ENCODE peak calls at places on chromosome 6, in nine cellular contexts. One of them, this sample, is unnamed.

GRCh38 chr6:138659998-138660397 is 113.6 kb upstream of the CCDC28A start:
- DNase-seq in body of pancreas: no peak
- DNase-seq in CD8-positive, alpha-beta T cell: no peak
- DNase-seq in dorsolateral prefrontal cortex: no peak
- DNase-seq in esophagus squamous epithelium: no peak
- DNase-seq in T-cell: no peak
- DNase-seq in cardiac fibroblast: no peak
- DNase-seq in prostate gland: no peak
- DNase-seq in NCI-H69: no peak
- DNase-seq in this sample: no peak

GRCh38 chr6:16901777-16902176 is 140.5 kb upstream of the ATXN1 start:
- DNase-seq in dorsolateral prefrontal cortex: peak
- DNase-seq in prostate gland: peak
- DNase-seq in esophagus squamous epithelium: no peak
- DNase-seq in body of pancreas: peak
- DNase-seq in CD8-positive, alpha-beta T cell: no peak
- DNase-seq in NCI-H69: peak
- DNase-seq in T-cell: no peak
- DNase-seq in cardiac fibroblast: peak
- DNase-seq in this sample: no peak

GRCh38 chr6:111667921-111668320 is 62.2 kb upstream of the TRAF3IP2 start:
- DNase-seq in cardiac fibroblast: no peak
- DNase-seq in dorsolateral prefrontal cortex: no peak
- DNase-seq in body of pancreas: no peak
- DNase-seq in CD8-positive, alpha-beta T cell: no peak
- DNase-seq in esophagus squamous epithelium: no peak
- DNase-seq in T-cell: no peak
- DNase-seq in NCI-H69: no peak
- DNase-seq in prostate gland: no peak
- DNase-seq in this sample: no peak

GRCh38 chr6:6455272-6455671 is 133.2 kb upstream of the LY86 start:
- DNase-seq in NCI-H69: no peak
- DNase-seq in T-cell: no peak
- DNase-seq in dorsolateral prefrontal cortex: no peak
- DNase-seq in body of pancreas: no peak
- DNase-seq in esophagus squamous epithelium: no peak
- DNase-seq in cardiac fibroblast: no peak
- DNase-seq in prostate gland: no peak
- DNase-seq in CD8-positive, alpha-beta T cell: no peak
- DNase-seq in this sample: no peak

GRCh38 chr6:159172066-159172465 is 2.9 kb downstream of the FNDC1 start:
- DNase-seq in CD8-positive, alpha-beta T cell: no peak
- DNase-seq in T-cell: no peak
- DNase-seq in dorsolateral prefrontal cortex: no peak
- DNase-seq in body of pancreas: no peak
- DNase-seq in esophagus squamous epithelium: no peak
- DNase-seq in cardiac fibroblast: peak
- DNase-seq in NCI-H69: no peak
- DNase-seq in prostate gland: no peak
- DNase-seq in this sample: no peak

GRCh38 chr6:163670283-163670682 is 255.8 kb downstream of the QKI start:
- DNase-seq in NCI-H69: peak
- DNase-seq in cardiac fibroblast: no peak
- DNase-seq in body of pancreas: no peak
- DNase-seq in esophagus squamous epithelium: no peak
- DNase-seq in CD8-positive, alpha-beta T cell: no peak
- DNase-seq in prostate gland: no peak
- DNase-seq in dorsolateral prefrontal cortex: no peak
- DNase-seq in T-cell: no peak
- DNase-seq in this sample: no peak

GRCh38 chr6:155316419-155316818 is 2.1 kb upstream of the TFB1M start:
- DNase-seq in CD8-positive, alpha-beta T cell: no peak
- DNase-seq in T-cell: no peak
- DNase-seq in esophagus squamous epithelium: no peak
- DNase-seq in dorsolateral prefrontal cortex: no peak
- DNase-seq in cardiac fibroblast: no peak
- DNase-seq in prostate gland: no peak
- DNase-seq in body of pancreas: no peak
- DNase-seq in NCI-H69: peak
- DNase-seq in this sample: no peak

GRCh38 chr6:18674346-18674745 is 287.2 kb downstream of the RNF144B start:
- DNase-seq in CD8-positive, alpha-beta T cell: no peak
- DNase-seq in body of pancreas: no peak
- DNase-seq in cardiac fibroblast: no peak
- DNase-seq in NCI-H69: no peak
- DNase-seq in dorsolateral prefrontal cortex: no peak
- DNase-seq in T-cell: no peak
- DNase-seq in prostate gland: no peak
- DNase-seq in esophagus squamous epithelium: no peak
- DNase-seq in this sample: no peak

GRCh38 chr6:22320750-22321149 is 23.9 kb upstream of the PRL start:
- DNase-seq in esophagus squamous epithelium: no peak
- DNase-seq in cardiac fibroblast: peak
- DNase-seq in CD8-positive, alpha-beta T cell: no peak
- DNase-seq in T-cell: no peak
- DNase-seq in dorsolateral prefrontal cortex: no peak
- DNase-seq in prostate gland: no peak
- DNase-seq in NCI-H69: no peak
- DNase-seq in body of pancreas: no peak
- DNase-seq in this sample: no peak

GRCh38 chr6:98530732-98531131 is 303.6 kb upstream of the POU3F2 start:
- DNase-seq in body of pancreas: no peak
- DNase-seq in NCI-H69: no peak
- DNase-seq in esophagus squamous epithelium: no peak
- DNase-seq in prostate gland: no peak
- DNase-seq in dorsolateral prefrontal cortex: no peak
- DNase-seq in T-cell: no peak
- DNase-seq in cardiac fibroblast: no peak
- DNase-seq in CD8-positive, alpha-beta T cell: no peak
- DNase-seq in this sample: no peak

GRCh38 chr6:28673800-28674671 is 148.4 kb downstream of the GPX5 start:
- DNase-seq in CD8-positive, alpha-beta T cell: no peak
- DNase-seq in dorsolateral prefrontal cortex: peak
- DNase-seq in body of pancreas: peak
- DNase-seq in T-cell: no peak
- DNase-seq in esophagus squamous epithelium: no peak
- DNase-seq in cardiac fibroblast: peak
- DNase-seq in prostate gland: no peak
- DNase-seq in NCI-H69: peak
- DNase-seq in this sample: no peak

GRCh38 chr6:148905901-148906300 is 159.1 kb downstream of the UST start:
- DNase-seq in T-cell: no peak
- DNase-seq in cardiac fibroblast: no peak
- DNase-seq in CD8-positive, alpha-beta T cell: no peak
- DNase-seq in prostate gland: no peak
- DNase-seq in dorsolateral prefrontal cortex: no peak
- DNase-seq in NCI-H69: no peak
- DNase-seq in body of pancreas: no peak
- DNase-seq in esophagus squamous epithelium: no peak
- DNase-seq in this sample: no peak

GRCh38 chr6:18034798-18035202 is 47.4 kb upstream of the KIF13A start:
- DNase-seq in cardiac fibroblast: peak
- DNase-seq in esophagus squamous epithelium: no peak
- DNase-seq in T-cell: no peak
- DNase-seq in NCI-H69: peak
- DNase-seq in dorsolateral prefrontal cortex: no peak
- DNase-seq in prostate gland: no peak
- DNase-seq in CD8-positive, alpha-beta T cell: no peak
- DNase-seq in body of pancreas: no peak
- DNase-seq in this sample: no peak

GRCh38 chr6:152897807-152898399 is 84.9 kb downstream of the FBXO5 start:
- DNase-seq in esophagus squamous epithelium: no peak
- DNase-seq in prostate gland: peak
- DNase-seq in NCI-H69: peak
- DNase-seq in dorsolateral prefrontal cortex: peak
- DNase-seq in CD8-positive, alpha-beta T cell: peak
- DNase-seq in T-cell: peak
- DNase-seq in body of pancreas: peak
- DNase-seq in cardiac fibroblast: peak
- DNase-seq in this sample: peak

GRCh38 chr6:108541843-108542795 is 18.6 kb upstream of the FOXO3 start:
- DNase-seq in T-cell: peak
- DNase-seq in body of pancreas: peak
- DNase-seq in CD8-positive, alpha-beta T cell: peak
- DNase-seq in cardiac fibroblast: peak
- DNase-seq in prostate gland: peak
- DNase-seq in esophagus squamous epithelium: no peak
- DNase-seq in dorsolateral prefrontal cortex: peak
- DNase-seq in NCI-H69: peak
- DNase-seq in this sample: peak

GRCh38 chr6:113529191-113529590 is 328.0 kb upstream of the MARCKS start:
- DNase-seq in cardiac fibroblast: peak
- DNase-seq in prostate gland: no peak
- DNase-seq in body of pancreas: no peak
- DNase-seq in esophagus squamous epithelium: no peak
- DNase-seq in T-cell: no peak
- DNase-seq in NCI-H69: no peak
- DNase-seq in dorsolateral prefrontal cortex: no peak
- DNase-seq in CD8-positive, alpha-beta T cell: no peak
- DNase-seq in this sample: no peak

GRCh38 chr6:112437053-112437452 is 89.9 kb downstream of the RFPL4B start:
- DNase-seq in NCI-H69: no peak
- DNase-seq in prostate gland: no peak
- DNase-seq in CD8-positive, alpha-beta T cell: no peak
- DNase-seq in T-cell: no peak
- DNase-seq in cardiac fibroblast: no peak
- DNase-seq in dorsolateral prefrontal cortex: no peak
- DNase-seq in body of pancreas: no peak
- DNase-seq in esophagus squamous epithelium: no peak
- DNase-seq in this sample: no peak

GRCh38 chr6:46652232-46652602 is 401 bp downstream of the CYP39A1 start:
- DNase-seq in body of pancreas: no peak
- DNase-seq in prostate gland: no peak
- DNase-seq in T-cell: no peak
- DNase-seq in esophagus squamous epithelium: no peak
- DNase-seq in CD8-positive, alpha-beta T cell: no peak
- DNase-seq in cardiac fibroblast: no peak
- DNase-seq in NCI-H69: no peak
- DNase-seq in dorsolateral prefrontal cortex: no peak
- DNase-seq in this sample: no peak

GRCh38 chr6:56400273-56400672 is 152.9 kb upstream of the COL21A1 start:
- DNase-seq in T-cell: no peak
- DNase-seq in cardiac fibroblast: no peak
- DNase-seq in NCI-H69: no peak
- DNase-seq in CD8-positive, alpha-beta T cell: no peak
- DNase-seq in dorsolateral prefrontal cortex: no peak
- DNase-seq in body of pancreas: no peak
- DNase-seq in prostate gland: no peak
- DNase-seq in esophagus squamous epithelium: no peak
- DNase-seq in this sample: no peak

GRCh38 chr6:466564-466963 is 75.0 kb downstream of the IRF4 start:
- DNase-seq in CD8-positive, alpha-beta T cell: no peak
- DNase-seq in NCI-H69: no peak
- DNase-seq in cardiac fibroblast: no peak
- DNase-seq in T-cell: no peak
- DNase-seq in dorsolateral prefrontal cortex: no peak
- DNase-seq in esophagus squamous epithelium: no peak
- DNase-seq in body of pancreas: no peak
- DNase-seq in prostate gland: no peak
- DNase-seq in this sample: no peak

GRCh38 chr6:42783177-42783875 is 1.5 kb downstream of the BICRAL start:
- DNase-seq in esophagus squamous epithelium: no peak
- DNase-seq in T-cell: peak
- DNase-seq in body of pancreas: peak
- DNase-seq in CD8-positive, alpha-beta T cell: peak
- DNase-seq in cardiac fibroblast: peak
- DNase-seq in NCI-H69: peak
- DNase-seq in dorsolateral prefrontal cortex: peak
- DNase-seq in prostate gland: peak
- DNase-seq in this sample: peak

GRCh38 chr6:151004415-151005024 is 139.0 kb downstream of the MTHFD1L start:
- DNase-seq in prostate gland: peak
- DNase-seq in NCI-H69: peak
- DNase-seq in T-cell: no peak
- DNase-seq in CD8-positive, alpha-beta T cell: no peak
- DNase-seq in dorsolateral prefrontal cortex: no peak
- DNase-seq in cardiac fibroblast: peak
- DNase-seq in esophagus squamous epithelium: no peak
- DNase-seq in body of pancreas: no peak
- DNase-seq in this sample: no peak

GRCh38 chr6:155434117-155434516 is 21.5 kb downstream of the NOX3 start:
- DNase-seq in NCI-H69: no peak
- DNase-seq in CD8-positive, alpha-beta T cell: no peak
- DNase-seq in cardiac fibroblast: no peak
- DNase-seq in esophagus squamous epithelium: no peak
- DNase-seq in body of pancreas: no peak
- DNase-seq in dorsolateral prefrontal cortex: no peak
- DNase-seq in prostate gland: no peak
- DNase-seq in T-cell: no peak
- DNase-seq in this sample: no peak

GRCh38 chr6:68741501-68742343 is 106.6 kb downstream of the ADGRB3 start:
- DNase-seq in prostate gland: no peak
- DNase-seq in CD8-positive, alpha-beta T cell: no peak
- DNase-seq in esophagus squamous epithelium: no peak
- DNase-seq in T-cell: no peak
- DNase-seq in NCI-H69: no peak
- DNase-seq in dorsolateral prefrontal cortex: no peak
- DNase-seq in cardiac fibroblast: no peak
- DNase-seq in body of pancreas: no peak
- DNase-seq in this sample: no peak

This sample was measured in T-helper 9 cell.